ENCODE peak calls at places on chromosomes 16 and 17, in six cellular contexts. V is AG04450, P is stomach, Q is fibroblast of lung, T is A673, X is heart right ventricle. D is an unnamed sample.

GRCh38 chr16:65523258-65523950 is 401.5 kb upstream of the CDH11 start:
- DNase-seq in P (no peak), Q (no peak), T (no peak), X (no peak), V (no peak), D (no peak)

GRCh38 chr17:45307290-45308015 is 9.4 kb downstream of the MAP3K14 start:
- DNase-seq in Q (peak; percentile 94), X (no peak), P (no peak), T (no peak), V (peak; percentile 53), D (peak; percentile 91)

GRCh38 chr17:78120971-78121800 is 7.4 kb downstream of the TMC6 start:
- DNase-seq in Q (no peak), V (no peak), T (no peak), X (peak; percentile 13), P (no peak), D (no peak)

GRCh38 chr16:90019543-90020259 is 445 bp upstream of the DBNDD1 start:
- DNase-seq in P (peak; percentile 40), V (peak; percentile 53), T (peak; percentile 70), Q (peak; percentile 53), X (peak; percentile 40), D (peak; percentile 86)

GRCh38 chr16:77841275-77841640 is 52.9 kb downstream of the VAT1L start:
- DNase-seq in Q (no peak), T (no peak), X (no peak), V (no peak), P (no peak), D (no peak)

GRCh38 chr17:31417051-31417792 is 25.7 kb downstream of the RAB11FIP4 start:
- DNase-seq in Q (no peak), V (no peak), X (no peak), P (no peak), T (no peak), D (no peak)

GRCh38 chr17:46812624-46813318 is 5.7 kb downstream of the WNT3 start:
- DNase-seq in Q (no peak), X (no peak), P (no peak), T (no peak), V (no peak), D (no peak)

GRCh38 chr17:59561042-59561441 is 4.4 kb upstream of the DHX40 start:
- DNase-seq in Q (peak; percentile 16), P (no peak), V (no peak), T (peak; percentile 61), X (no peak), D (no peak)

GRCh38 chr17:72846399-72846798 is 246.1 kb downstream of the SLC39A11 start:
- DNase-seq in Q (no peak), P (no peak), T (no peak), V (no peak), X (no peak), D (no peak)

GRCh38 chr16:66250686-66251405 is 115.6 kb upstream of the CDH5 start:
- DNase-seq in P (peak; percentile 36), T (no peak), Q (peak; percentile 82), V (no peak), X (peak; percentile 78), D (peak; percentile 77)

GRCh38 chr16:31876955-31877828 is 3.6 kb downstream of the ZNF267 start:
- DNase-seq in X (no peak), V (peak; percentile 72), T (no peak), P (no peak), Q (peak; percentile 86), D (peak; percentile 93)

GRCh38 chr16:751152-752007 is 9.2 kb upstream of the MSLN start:
- DNase-seq in X (peak; percentile 45), Q (no peak), P (peak; percentile 51), T (no peak), V (no peak), D (no peak)

GRCh38 chr17:82267575-82268379 is 5.7 kb downstream of the CSNK1D start:
- DNase-seq in T (no peak), Q (peak; percentile 96), P (peak; percentile 90), V (peak; percentile 81), X (peak; percentile 91), D (peak; percentile 95)

GRCh38 chr17:49456172-49456965 is 38.7 kb upstream of the NGFR start:
- DNase-seq in T (peak; percentile 34), X (no peak), V (peak; percentile 50), Q (peak; percentile 77), P (no peak), D (peak; percentile 73)

GRCh38 chr16:10579965-10580918 is at the start of gene EMP2:
- DNase-seq in V (peak; percentile 30), T (peak; percentile 81), Q (peak; percentile 61), X (peak; percentile 89), P (peak; percentile 85), D (peak; percentile 68)

GRCh38 chr17:61868074-61868473 is 4.7 kb upstream of the BRIP1 start:
- DNase-seq in V (no peak), X (no peak), T (no peak), Q (no peak), P (no peak), D (no peak)

GRCh38 chr17:48472485-48473281 is 42.7 kb upstream of the SKAP1 start:
- DNase-seq in Q (no peak), P (no peak), X (no peak), V (peak; percentile 52), T (no peak), D (peak; percentile 27)

GRCh38 chr17:75688209-75688771 is 21.2 kb downstream of the SAP30BP start:
- DNase-seq in V (no peak), X (no peak), Q (no peak), P (peak; percentile 39), T (no peak), D (no peak)

GRCh38 chr17:77886387-77886728 is 72.1 kb upstream of the TNRC6C start:
- DNase-seq in X (peak; percentile 39), V (no peak), Q (no peak), P (peak; percentile 41), T (no peak), D (no peak)

GRCh38 chr17:78185981-78186688 is 717 bp downstream of the TK1 start:
- DNase-seq in T (peak; percentile 42), X (peak; percentile 47), P (no peak), Q (no peak), V (no peak), D (no peak)

GRCh38 chr17:63881935-63882601 is at the start of gene GH2:
- DNase-seq in X (no peak), Q (peak; percentile 28), T (peak; percentile 59), P (peak; percentile 55), V (no peak), D (peak; percentile 13)

GRCh38 chr16:2990891-2991290 is 10.6 kb upstream of the PKMYT1 start:
- DNase-seq in T (no peak), V (no peak), X (no peak), P (peak; percentile 42), Q (no peak), D (no peak)

GRCh38 chr17:29037739-29038465 is 5.0 kb upstream of the PIPOX start:
- DNase-seq in X (no peak), Q (no peak), V (no peak), P (no peak), T (no peak), D (no peak)

GRCh38 chr17:29034510-29034909 is 8.4 kb upstream of the PIPOX start:
- DNase-seq in T (no peak), P (no peak), Q (no peak), V (no peak), X (no peak), D (no peak)

GRCh38 chr17:29039764-29040598 is 3.0 kb upstream of the PIPOX start:
- DNase-seq in X (no peak), Q (peak; percentile 5), T (peak; percentile 81), P (no peak), V (peak; percentile 49), D (peak; percentile 90)

GRCh38 chr17:29038511-29039300 is 4.2 kb upstream of the PIPOX start:
- DNase-seq in T (peak; percentile 74), V (no peak), Q (no peak), X (no peak), P (no peak), D (no peak)

GRCh38 chr17:29036584-29036983 is 6.4 kb upstream of the PIPOX start:
- DNase-seq in X (no peak), T (no peak), Q (no peak), P (no peak), V (no peak), D (no peak)
- TF ChIP-seq CTCF in X (no peak), T (no peak), Q (no peak), P (no peak), V (no peak), D (no peak)

GRCh38 chr17:58279016-58279671 is 1.6 kb downstream of the MPO start:
- DNase-seq in V (no peak), Q (peak; percentile 55), T (no peak), X (peak; percentile 48), P (no peak), D (peak; percentile 1)

GRCh38 chr17:58279736-58280479 is 827 bp downstream of the MPO start:
- DNase-seq in V (no peak), P (no peak), T (no peak), X (no peak), Q (no peak), D (no peak)

GRCh38 chr17:58277107-58277506 is 3.6 kb downstream of the MPO start:
- DNase-seq in Q (peak; percentile 26), V (no peak), P (no peak), X (no peak), T (peak; percentile 33), D (no peak)

GRCh38 chr17:58277726-58278595 is 2.8 kb downstream of the MPO start:
- DNase-seq in V (no peak), P (no peak), Q (no peak), X (no peak), T (no peak), D (no peak)

DNA sequence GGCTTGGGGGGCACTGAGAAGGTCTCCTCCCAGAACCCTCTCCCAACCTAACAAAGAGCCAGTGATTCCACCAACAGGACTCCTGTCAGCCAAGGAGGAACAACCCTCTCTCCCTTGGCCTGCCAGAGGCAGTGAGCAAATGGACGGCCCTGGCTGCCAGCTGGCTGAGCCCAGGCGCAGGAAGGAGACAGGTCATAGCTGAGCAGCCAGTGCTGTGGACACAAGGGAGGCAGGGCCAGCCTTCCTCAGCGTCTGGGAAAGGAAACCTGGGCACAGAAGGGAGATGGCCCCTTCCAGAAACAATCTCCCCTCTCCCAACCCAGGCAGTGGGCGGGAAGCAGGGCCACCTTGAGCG is 2.1 kb downstream of the MPO start:
- DNase-seq in X (peak; percentile 48), Q (no peak), P (no peak), T (no peak), V (no peak), D (no peak)
- H3K4me3 ChIP-seq in X (peak overlapping the region; percentile 17), Q (no peak overlapping the region), P (peak overlapping the region; percentile 22), T (no peak overlapping the region), V (no peak overlapping the region), D (no peak overlapping the region)

GRCh38 chr17:7857724-7858486 is at the start of gene CYB5D1:
- DNase-seq in P (peak; percentile 92), Q (peak; percentile 97), T (peak; percentile 97), X (peak; percentile 80), V (peak; percentile 84), D (peak; percentile 96)

GRCh38 chr17:7859028-7859427 is 1.2 kb downstream of the CYB5D1 start:
- DNase-seq in X (no peak), V (no peak), Q (no peak), T (no peak), P (no peak), D (no peak)

GRCh38 chr17:7856840-7857723 is at the start of gene NAA38:
- DNase-seq in Q (peak; percentile 100), X (peak; percentile 93), T (peak; percentile 100), V (peak; percentile 99), P (peak; percentile 96), D (peak; percentile 100)

GRCh38 chr17:7856081-7856791 is 1.1 kb downstream of the NAA38 start:
- DNase-seq in T (peak; percentile 63), X (peak; percentile 77), V (no peak), P (no peak), Q (peak; percentile 40), D (peak; percentile 12)

GRCh38 chr17:7858487-7858832 is 657 bp downstream of the CYB5D1 start:
- DNase-seq in T (peak; percentile 63), X (peak; percentile 31), Q (peak; percentile 49), V (no peak), P (no peak), D (no peak)
- TF ChIP-seq CTCF in T (peak; percentile 30), X (peak; percentile 46), Q (peak; percentile 40), V (peak; percentile 50), P (peak; percentile 43), D (peak; percentile 44)

GRCh38 chr16:85174871-85175723 is 62.8 kb upstream of the CIBAR2 start:
- DNase-seq in T (peak; percentile 76), Q (peak; percentile 20), V (no peak), X (no peak), P (no peak), D (no peak)
- H3K4me3 ChIP-seq in T (peak overlapping the region; percentile 32), Q (peak overlapping the region; percentile 16), V (peak overlapping the region; percentile 84), X (no peak overlapping the region), P (no peak overlapping the region), D (no peak overlapping the region)